ENCODE peak calls at places on chromosomes 12 and 14, in five cellular contexts. I, E, H, A and C are unnamed samples.

GRCh38 chr12:43758247-43758727 is 303 bp downstream of the PUS7L start:
- DNase-seq in I (peak), E (peak), H (no peak), A (peak), C (peak)

GRCh38 chr12:45305904-45306303 is 90.0 kb downstream of the ANO6 start:
- DNase-seq in I (no peak), E (no peak), H (no peak), A (no peak), C (no peak)

GRCh38 chr14:101586531-101587402 is 25.5 kb downstream of the DIO3 start:
- DNase-seq in I (no peak), E (no peak), H (no peak), A (no peak), C (no peak)

GRCh38 chr12:103571286-103571685 is 15.8 kb upstream of the STAB2 start:
- DNase-seq in I (no peak), E (peak), H (no peak), A (no peak), C (no peak)

GRCh38 chr12:46160081-46160980 is 108.5 kb downstream of the SLC38A1 start:
- DNase-seq in I (peak), E (no peak), H (no peak), A (no peak), C (peak)

GRCh38 chr12:130831876-130832405 is 7.1 kb downstream of the STX2 start:
- DNase-seq in I (no peak), E (no peak), H (no peak), A (no peak), C (no peak)

GRCh38 chr12:94055528-94055927 is 92.8 kb upstream of the PLXNC1 start:
- DNase-seq in I (no peak), E (no peak), H (no peak), A (no peak), C (no peak)

GRCh38 chr14:71497645-71498086 is 434.6 kb upstream of the RGS6 start:
- DNase-seq in I (no peak), E (no peak), H (no peak), A (no peak), C (no peak)

GRCh38 chr14:91580886-91581615 is 70.9 kb upstream of the PPP4R3A start:
- DNase-seq in I (no peak), E (no peak), H (no peak), A (no peak), C (no peak)

GRCh38 chr12:123150273-123150803 is 552 bp downstream of the PITPNM2 start:
- DNase-seq in I (no peak), E (peak), H (no peak), A (peak), C (no peak)

GRCh38 chr12:45234134-45234865 is 18.4 kb downstream of the ANO6 start:
- DNase-seq in I (no peak), E (no peak), H (peak), A (no peak), C (peak)

GRCh38 chr12:47034661-47035060 is 44.8 kb upstream of the PCED1B start:
- DNase-seq in I (no peak), E (no peak), H (peak), A (no peak), C (no peak)

GRCh38 chr12:56635539-56636117 is 5.5 kb upstream of the BAZ2A start:
- DNase-seq in I (no peak), E (no peak), H (no peak), A (peak), C (no peak)

GRCh38 chr12:89651192-89651591 is 57.4 kb downstream of the ATP2B1 start:
- DNase-seq in I (no peak), E (no peak), H (no peak), A (no peak), C (no peak)

GRCh38 chr12:22459872-22460490 is 84.4 kb downstream of the C2CD5 start:
- DNase-seq in I (no peak), E (no peak), H (peak), A (no peak), C (no peak)

GRCh38 chr12:10721654-10722501 is 1.2 kb downstream of the YBX3 start:
- DNase-seq in I (peak), E (peak), H (peak), A (peak), C (peak)

GRCh38 chr14:101601603-101602465 is 40.5 kb downstream of the DIO3 start:
- DNase-seq in I (no peak), E (no peak), H (no peak), A (no peak), C (no peak)

GRCh38 chr12:68587448-68587873 is 23.2 kb upstream of the RAP1B start:
- DNase-seq in I (no peak), E (no peak), H (no peak), A (peak), C (no peak)

GRCh38 chr12:9052610-9053009 is 63.1 kb downstream of the A2M start:
- DNase-seq in I (no peak), E (no peak), H (no peak), A (no peak), C (no peak)

GRCh38 chr12:121579190-121579791 is 1.5 kb downstream of the KDM2B start:
- DNase-seq in I (peak), E (peak), H (no peak), A (peak), C (no peak)

GRCh38 chr12:53538209-53538689 is 31.0 kb upstream of the NPFF start:
- DNase-seq in I (peak), E (peak), H (peak), A (no peak), C (no peak)

GRCh38 chr14:75979641-75980422 is 2.0 kb downstream of the TGFB3 start:
- DNase-seq in I (peak), E (no peak), H (no peak), A (no peak), C (no peak)

GRCh38 chr12:3777206-3777809 is 24.4 kb upstream of the CRACR2A start:
- DNase-seq in I (no peak), E (peak), H (no peak), A (no peak), C (peak)

GRCh38 chr14:60348211-60348610 is 99.2 kb downstream of the PPM1A start:
- DNase-seq in I (no peak), E (no peak), H (no peak), A (no peak), C (no peak)

GRCh38 chr12:132428872-132429121 is 61.2 kb upstream of the FBRSL1 start:
- DNase-seq in I (no peak), E (no peak), H (no peak), A (no peak), C (no peak)

GRCh38 chr12:12614342-12614741 is 2.7 kb downstream of the CREBL2 start:
- DNase-seq in I (no peak), E (no peak), H (no peak), A (no peak), C (no peak)

GRCh38 chr12:78933014-78933413 is 68.4 kb downstream of the SYT1 start:
- DNase-seq in I (no peak), E (no peak), H (no peak), A (no peak), C (no peak)

GRCh38 chr12:87660987-87661769 is 368.0 kb downstream of the C12orf50 start:
- DNase-seq in I (no peak), E (no peak), H (no peak), A (no peak), C (no peak)

GRCh38 chr12:122413516-122414404 is 8.7 kb downstream of the CLIP1 start:
- DNase-seq in I (no peak), E (no peak), H (no peak), A (no peak), C (no peak)

GRCh38 chr14:33062881-33063280 is 124.2 kb downstream of the NPAS3 start:
- DNase-seq in I (no peak), E (no peak), H (no peak), A (no peak), C (no peak)

GRCh38 chr14:92785601-92786426 is 8.3 kb upstream of the GOLGA5 start:
- DNase-seq in I (no peak), E (no peak), H (peak), A (no peak), C (no peak)

GRCh38 chr12:53938276-53939140 is at the start of gene HOXC13:
- DNase-seq in I (peak), E (peak), H (peak), A (peak), C (no peak)

GRCh38 chr12:52307836-52308806 is 13.1 kb downstream of the KRT83 start:
- DNase-seq in I (peak), E (peak), H (no peak), A (peak), C (no peak)

GRCh38 chr14:64246688-64247087 is 47.5 kb downstream of the ESR2 start:
- DNase-seq in I (no peak), E (no peak), H (no peak), A (no peak), C (no peak)